ENCODE peak calls at places on chromosomes 11 and 22, in eight cellular contexts. One of them, this sample, is unnamed. For H3K9me3, the result is how much of the 10 kb centered on the place peaks cover.

GRCh38 chr11:94734563-94735275 is 33.4 kb upstream of the AMOTL1 start:
- DNase-seq in AG04450: no peak
- DNase-seq in pancreas: no peak
- DNase-seq in heart right ventricle: no peak
- DNase-seq in lower lobe of right lung: no peak
- DNase-seq in naive thymus-derived CD4-positive, alpha-beta T cell: no peak
- DNase-seq in IMR-90: no peak
- DNase-seq in CD8-positive, alpha-beta memory T cell: no peak
- DNase-seq in this sample: no peak

GRCh38 chr11:29435421-29435820 is 581.4 kb downstream of the KCNA4 start:
- DNase-seq in heart right ventricle: no peak
- DNase-seq in CD8-positive, alpha-beta memory T cell: no peak
- DNase-seq in AG04450: no peak
- DNase-seq in naive thymus-derived CD4-positive, alpha-beta T cell: no peak
- DNase-seq in IMR-90: peak
- DNase-seq in pancreas: no peak
- DNase-seq in lower lobe of right lung: no peak
- DNase-seq in this sample: no peak

GRCh38 chr11:782264-783174 is 5.2 kb upstream of the GATD1 start:
- DNase-seq in CD8-positive, alpha-beta memory T cell: no peak
- DNase-seq in lower lobe of right lung: no peak
- DNase-seq in IMR-90: no peak
- DNase-seq in AG04450: no peak
- DNase-seq in pancreas: no peak
- DNase-seq in naive thymus-derived CD4-positive, alpha-beta T cell: no peak
- DNase-seq in heart right ventricle: no peak
- DNase-seq in this sample: no peak

GRCh38 chr22:24995649-24996180 is 43.2 kb downstream of the KIAA1671 start:
- DNase-seq in AG04450: no peak
- DNase-seq in lower lobe of right lung: no peak
- DNase-seq in heart right ventricle: no peak
- DNase-seq in IMR-90: no peak
- DNase-seq in CD8-positive, alpha-beta memory T cell: no peak
- DNase-seq in naive thymus-derived CD4-positive, alpha-beta T cell: no peak
- DNase-seq in pancreas: no peak
- DNase-seq in this sample: no peak

GRCh38 chr11:128342511-128343133 is 244.7 kb downstream of the ETS1 start:
- DNase-seq in naive thymus-derived CD4-positive, alpha-beta T cell: peak
- DNase-seq in lower lobe of right lung: peak
- DNase-seq in heart right ventricle: peak
- DNase-seq in CD8-positive, alpha-beta memory T cell: peak
- DNase-seq in AG04450: no peak
- DNase-seq in IMR-90: peak
- DNase-seq in pancreas: no peak
- DNase-seq in this sample: no peak

GRCh38 chr11:96045622-96046456 is 121.9 kb upstream of the MTMR2 start:
- DNase-seq in pancreas: peak
- DNase-seq in lower lobe of right lung: no peak
- DNase-seq in naive thymus-derived CD4-positive, alpha-beta T cell: no peak
- DNase-seq in heart right ventricle: peak
- DNase-seq in IMR-90: peak
- DNase-seq in CD8-positive, alpha-beta memory T cell: no peak
- DNase-seq in AG04450: no peak
- DNase-seq in this sample: no peak

GRCh38 chr11:78295991-78296930 is 107.5 kb downstream of the USP35 start:
- DNase-seq in AG04450: no peak
- DNase-seq in IMR-90: peak
- DNase-seq in CD8-positive, alpha-beta memory T cell: no peak
- DNase-seq in lower lobe of right lung: no peak
- DNase-seq in heart right ventricle: no peak
- DNase-seq in pancreas: no peak
- DNase-seq in naive thymus-derived CD4-positive, alpha-beta T cell: no peak
- DNase-seq in this sample: no peak

GRCh38 chr11:62343822-62344609 is 6.8 kb downstream of the ASRGL1 start:
- DNase-seq in CD8-positive, alpha-beta memory T cell: no peak
- DNase-seq in heart right ventricle: no peak
- DNase-seq in naive thymus-derived CD4-positive, alpha-beta T cell: no peak
- DNase-seq in AG04450: no peak
- DNase-seq in pancreas: no peak
- DNase-seq in lower lobe of right lung: no peak
- DNase-seq in IMR-90: no peak
- DNase-seq in this sample: no peak

GRCh38 chr22:24894998-24895397 is 51.5 kb downstream of the LHFPL7 start:
- DNase-seq in lower lobe of right lung: peak
- DNase-seq in AG04450: no peak
- DNase-seq in pancreas: peak
- DNase-seq in CD8-positive, alpha-beta memory T cell: no peak
- DNase-seq in IMR-90: no peak
- DNase-seq in naive thymus-derived CD4-positive, alpha-beta T cell: peak
- DNase-seq in heart right ventricle: peak
- DNase-seq in this sample: no peak

GRCh38 chr22:48563966-48564330 is 1263.7 kb downstream of the BRD1 start:
- DNase-seq in AG04450: no peak
- DNase-seq in lower lobe of right lung: peak
- DNase-seq in heart right ventricle: no peak
- DNase-seq in CD8-positive, alpha-beta memory T cell: no peak
- DNase-seq in pancreas: no peak
- DNase-seq in IMR-90: no peak
- DNase-seq in naive thymus-derived CD4-positive, alpha-beta T cell: no peak
- DNase-seq in this sample: no peak
- H3K9me3 ChIP-seq in AG04450: half or more
- H3K9me3 ChIP-seq in lower lobe of right lung: under half
- H3K9me3 ChIP-seq in heart right ventricle: under half
- H3K9me3 ChIP-seq in CD8-positive, alpha-beta memory T cell: under half
- H3K9me3 ChIP-seq in pancreas: under half
- H3K9me3 ChIP-seq in IMR-90: half or more
- H3K9me3 ChIP-seq in naive thymus-derived CD4-positive, alpha-beta T cell: under half
- H3K9me3 ChIP-seq in this sample: under half

GRCh38 chr22:10781571-10782403 is 4746.2 kb upstream of the OR11H1 start:
- DNase-seq in IMR-90: no peak
- DNase-seq in AG04450: no peak
- DNase-seq in heart right ventricle: no peak
- DNase-seq in lower lobe of right lung: no peak
- DNase-seq in pancreas: no peak
- DNase-seq in naive thymus-derived CD4-positive, alpha-beta T cell: no peak
- DNase-seq in CD8-positive, alpha-beta memory T cell: no peak
- DNase-seq in this sample: no peak
- H3K9me3 ChIP-seq in IMR-90: under half
- H3K9me3 ChIP-seq in AG04450: half or more
- H3K9me3 ChIP-seq in heart right ventricle: under half
- H3K9me3 ChIP-seq in lower lobe of right lung: under half
- H3K9me3 ChIP-seq in pancreas: under half
- H3K9me3 ChIP-seq in naive thymus-derived CD4-positive, alpha-beta T cell: under half
- H3K9me3 ChIP-seq in CD8-positive, alpha-beta memory T cell: under half
- H3K9me3 ChIP-seq in this sample: under half

GRCh38 chr11:70645537-70645936 is 247.2 kb downstream of the CTTN start:
- DNase-seq in lower lobe of right lung: no peak
- DNase-seq in IMR-90: no peak
- DNase-seq in heart right ventricle: no peak
- DNase-seq in naive thymus-derived CD4-positive, alpha-beta T cell: no peak
- DNase-seq in CD8-positive, alpha-beta memory T cell: no peak
- DNase-seq in AG04450: no peak
- DNase-seq in pancreas: no peak
- DNase-seq in this sample: no peak
- H3K9me3 ChIP-seq in lower lobe of right lung: under half
- H3K9me3 ChIP-seq in IMR-90: under half
- H3K9me3 ChIP-seq in heart right ventricle: under half
- H3K9me3 ChIP-seq in naive thymus-derived CD4-positive, alpha-beta T cell: under half
- H3K9me3 ChIP-seq in CD8-positive, alpha-beta memory T cell: under half
- H3K9me3 ChIP-seq in AG04450: half or more
- H3K9me3 ChIP-seq in pancreas: under half
- H3K9me3 ChIP-seq in this sample: under half

DNA sequence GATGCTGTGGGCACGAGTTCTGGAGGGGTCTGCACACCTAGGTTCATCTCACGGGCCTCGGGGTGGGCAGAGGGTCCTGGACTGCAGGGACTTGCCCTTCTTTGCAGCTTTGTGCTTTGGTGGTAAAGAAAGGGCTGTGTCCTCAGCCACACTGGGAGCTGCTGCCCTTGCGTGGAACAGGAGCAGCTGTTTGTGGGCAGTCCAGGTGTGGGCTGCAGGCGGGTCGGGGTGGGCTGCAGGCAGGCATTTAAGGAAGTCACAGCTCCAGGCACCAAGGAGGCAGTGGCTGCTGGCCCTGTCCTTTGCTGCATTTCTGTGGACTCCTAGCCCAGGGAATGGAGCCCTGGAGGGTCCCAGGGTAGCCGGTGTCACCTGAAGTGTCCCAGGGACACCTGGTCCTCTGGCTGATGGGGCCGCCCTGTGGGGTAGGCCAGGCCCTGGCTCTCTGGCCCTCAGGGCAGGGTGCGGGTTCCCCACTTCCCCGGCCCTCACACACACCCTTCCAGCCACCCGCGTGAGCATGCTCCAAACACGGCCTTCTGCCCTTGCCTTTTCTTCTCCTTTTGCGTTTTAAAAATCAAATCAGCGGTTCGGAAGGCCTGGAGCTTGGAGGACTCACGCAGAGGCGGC is 1240.3 kb downstream of the BRD1 start:
- DNase-seq in IMR-90: no peak
- DNase-seq in heart right ventricle: no peak
- DNase-seq in pancreas: no peak
- DNase-seq in lower lobe of right lung: peak
- DNase-seq in AG04450: no peak
- DNase-seq in CD8-positive, alpha-beta memory T cell: no peak
- DNase-seq in naive thymus-derived CD4-positive, alpha-beta T cell: no peak
- DNase-seq in this sample: no peak
- H3K9me3 ChIP-seq in IMR-90: half or more
- H3K9me3 ChIP-seq in heart right ventricle: under half
- H3K9me3 ChIP-seq in pancreas: under half
- H3K9me3 ChIP-seq in lower lobe of right lung: under half
- H3K9me3 ChIP-seq in AG04450: half or more
- H3K9me3 ChIP-seq in CD8-positive, alpha-beta memory T cell: under half
- H3K9me3 ChIP-seq in naive thymus-derived CD4-positive, alpha-beta T cell: under half
- H3K9me3 ChIP-seq in this sample: under half

GRCh38 chr11:58845342-58845741 is 838 bp upstream of the GLYATL2 start:
- DNase-seq in pancreas: no peak
- DNase-seq in CD8-positive, alpha-beta memory T cell: no peak
- DNase-seq in IMR-90: no peak
- DNase-seq in heart right ventricle: no peak
- DNase-seq in lower lobe of right lung: no peak
- DNase-seq in AG04450: no peak
- DNase-seq in naive thymus-derived CD4-positive, alpha-beta T cell: no peak
- DNase-seq in this sample: no peak
- H3K9me3 ChIP-seq in pancreas: under half
- H3K9me3 ChIP-seq in CD8-positive, alpha-beta memory T cell: under half
- H3K9me3 ChIP-seq in IMR-90: under half
- H3K9me3 ChIP-seq in heart right ventricle: under half
- H3K9me3 ChIP-seq in lower lobe of right lung: under half
- H3K9me3 ChIP-seq in AG04450: under half
- H3K9me3 ChIP-seq in naive thymus-derived CD4-positive, alpha-beta T cell: under half
- H3K9me3 ChIP-seq in this sample: under half

DNA sequence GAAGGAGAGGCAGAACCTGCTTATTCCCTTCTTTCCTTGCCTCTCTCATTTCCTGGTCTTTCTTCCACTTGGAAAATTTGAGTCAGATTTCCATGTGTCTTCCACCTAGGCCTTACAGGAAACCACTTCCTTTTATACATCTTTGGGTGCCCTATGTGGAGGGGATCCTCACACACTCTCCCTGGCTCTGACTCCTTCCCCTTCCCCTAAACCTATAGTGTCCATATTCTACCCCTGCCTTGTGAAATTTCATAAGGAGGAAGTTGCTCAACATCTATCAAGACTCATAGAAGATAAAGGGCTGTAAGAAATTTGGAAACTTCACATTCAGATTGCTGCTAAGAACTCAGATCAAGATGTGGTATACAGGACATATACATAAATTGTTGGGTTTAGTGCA is 20.4 kb downstream of the TUG1 start:
- DNase-seq in pancreas: no peak
- DNase-seq in IMR-90: no peak
- DNase-seq in AG04450: no peak
- DNase-seq in heart right ventricle: no peak
- DNase-seq in lower lobe of right lung: no peak
- DNase-seq in CD8-positive, alpha-beta memory T cell: no peak
- DNase-seq in naive thymus-derived CD4-positive, alpha-beta T cell: no peak
- DNase-seq in this sample: no peak
- H3K9me3 ChIP-seq in pancreas: under half
- H3K9me3 ChIP-seq in IMR-90: under half
- H3K9me3 ChIP-seq in AG04450: under half
- H3K9me3 ChIP-seq in heart right ventricle: under half
- H3K9me3 ChIP-seq in lower lobe of right lung: under half
- H3K9me3 ChIP-seq in CD8-positive, alpha-beta memory T cell: under half
- H3K9me3 ChIP-seq in naive thymus-derived CD4-positive, alpha-beta T cell: under half
- H3K9me3 ChIP-seq in this sample: under half

This sample was measured in T-helper 17 cell.